ENCODE peak calls at places on chromosomes 12 and 14, in ten cellular contexts. One of them, this sample, is unnamed.

GRCh38 chr12:65853489-65854157 is 29.3 kb downstream of the HMGA2 start:
- DNase-seq in omental fat pad: no peak
- DNase-seq in AG04449: no peak
- DNase-seq in AG09319: no peak
- DNase-seq in GM04504: peak; percentile 37
- DNase-seq in activated B cell treated with CpG ODN at 0.5 μM for 24 hours: no peak
- DNase-seq in Caki2: no peak
- DNase-seq in neural crest cell: no peak
- DNase-seq in EL: peak; percentile 93
- DNase-seq in activated gamma-delta T cell: no peak
- DNase-seq in this sample: no peak

GRCh38 chr14:103204852-103205540 is 81.7 kb downstream of the TNFAIP2 start:
- DNase-seq in omental fat pad: no peak
- DNase-seq in AG04449: no peak
- DNase-seq in AG09319: no peak
- DNase-seq in GM04504: no peak
- DNase-seq in activated B cell treated with CpG ODN at 0.5 μM for 24 hours: no peak
- DNase-seq in Caki2: peak; percentile 11
- DNase-seq in neural crest cell: no peak
- DNase-seq in EL: no peak
- DNase-seq in activated gamma-delta T cell: no peak
- DNase-seq in this sample: no peak

GRCh38 chr14:81416981-81417380 is 16.9 kb upstream of the STON2 start:
- DNase-seq in omental fat pad: no peak
- DNase-seq in AG04449: no peak
- DNase-seq in AG09319: no peak
- DNase-seq in GM04504: no peak
- DNase-seq in activated B cell treated with CpG ODN at 0.5 μM for 24 hours: no peak
- DNase-seq in Caki2: no peak
- DNase-seq in neural crest cell: no peak
- DNase-seq in EL: no peak
- DNase-seq in activated gamma-delta T cell: no peak
- DNase-seq in this sample: no peak

GRCh38 chr14:89503458-89503996 is 86.5 kb upstream of the FOXN3 start:
- DNase-seq in omental fat pad: no peak
- DNase-seq in AG04449: no peak
- DNase-seq in AG09319: no peak
- DNase-seq in GM04504: no peak
- DNase-seq in activated B cell treated with CpG ODN at 0.5 μM for 24 hours: no peak
- DNase-seq in Caki2: no peak
- DNase-seq in neural crest cell: no peak
- DNase-seq in EL: no peak
- DNase-seq in activated gamma-delta T cell: no peak
- DNase-seq in this sample: no peak

GRCh38 chr12:62192486-62193250 is 67.5 kb upstream of the USP15 start:
- DNase-seq in omental fat pad: no peak
- DNase-seq in AG04449: peak; percentile 26
- DNase-seq in AG09319: peak; percentile 49
- DNase-seq in GM04504: peak; percentile 68
- DNase-seq in activated B cell treated with CpG ODN at 0.5 μM for 24 hours: peak; percentile 27
- DNase-seq in Caki2: peak; percentile 67
- DNase-seq in neural crest cell: peak; percentile 54
- DNase-seq in EL: peak; percentile 82
- DNase-seq in activated gamma-delta T cell: no peak
- DNase-seq in this sample: peak; percentile 37

GRCh38 chr12:93363854-93364297 is 13.8 kb upstream of the NUDT4 start:
- DNase-seq in omental fat pad: no peak
- DNase-seq in AG04449: no peak
- DNase-seq in AG09319: no peak
- DNase-seq in GM04504: no peak
- DNase-seq in activated B cell treated with CpG ODN at 0.5 μM for 24 hours: no peak
- DNase-seq in Caki2: no peak
- DNase-seq in neural crest cell: no peak
- DNase-seq in EL: no peak
- DNase-seq in activated gamma-delta T cell: no peak
- DNase-seq in this sample: no peak

GRCh38 chr14:91372680-91373495 is 44.7 kb downstream of the CCDC88C start:
- DNase-seq in omental fat pad: no peak
- DNase-seq in AG04449: no peak
- DNase-seq in AG09319: no peak
- DNase-seq in GM04504: no peak
- DNase-seq in activated B cell treated with CpG ODN at 0.5 μM for 24 hours: no peak
- DNase-seq in Caki2: no peak
- DNase-seq in neural crest cell: no peak
- DNase-seq in EL: no peak
- DNase-seq in activated gamma-delta T cell: peak; percentile 24
- DNase-seq in this sample: no peak

GRCh38 chr12:100295764-100296555 is 29.0 kb downstream of the SCYL2 start:
- DNase-seq in omental fat pad: no peak
- DNase-seq in AG04449: no peak
- DNase-seq in AG09319: no peak
- DNase-seq in GM04504: peak; percentile 20
- DNase-seq in activated B cell treated with CpG ODN at 0.5 μM for 24 hours: no peak
- DNase-seq in Caki2: no peak
- DNase-seq in neural crest cell: no peak
- DNase-seq in EL: peak; percentile 24
- DNase-seq in activated gamma-delta T cell: no peak
- DNase-seq in this sample: no peak

GRCh38 chr14:54901380-54902142 is 1.1 kb downstream of the GCH1 start:
- DNase-seq in omental fat pad: no peak
- DNase-seq in AG04449: no peak
- DNase-seq in AG09319: no peak
- DNase-seq in GM04504: no peak
- DNase-seq in activated B cell treated with CpG ODN at 0.5 μM for 24 hours: no peak
- DNase-seq in Caki2: no peak
- DNase-seq in neural crest cell: no peak
- DNase-seq in EL: peak; percentile 22
- DNase-seq in activated gamma-delta T cell: no peak
- DNase-seq in this sample: no peak

GRCh38 chr12:54040148-54040494 is 7.3 kb downstream of the HOXC5 start:
- DNase-seq in omental fat pad: no peak
- DNase-seq in AG04449: no peak
- DNase-seq in AG09319: no peak
- DNase-seq in GM04504: no peak
- DNase-seq in activated B cell treated with CpG ODN at 0.5 μM for 24 hours: no peak
- DNase-seq in Caki2: peak; percentile 21
- DNase-seq in neural crest cell: no peak
- DNase-seq in EL: no peak
- DNase-seq in activated gamma-delta T cell: no peak
- DNase-seq in this sample: no peak

GRCh38 chr12:120453977-120454376 is 7.7 kb downstream of the GATC start:
- DNase-seq in omental fat pad: no peak
- DNase-seq in AG04449: no peak
- DNase-seq in AG09319: no peak
- DNase-seq in GM04504: no peak
- DNase-seq in activated B cell treated with CpG ODN at 0.5 μM for 24 hours: no peak
- DNase-seq in Caki2: no peak
- DNase-seq in neural crest cell: no peak
- DNase-seq in EL: peak; percentile 32
- DNase-seq in activated gamma-delta T cell: no peak
- DNase-seq in this sample: no peak

GRCh38 chr12:96493101-96493500 is 3.7 kb downstream of the CFAP54 start:
- DNase-seq in omental fat pad: no peak
- DNase-seq in AG04449: no peak
- DNase-seq in AG09319: no peak
- DNase-seq in GM04504: no peak
- DNase-seq in activated B cell treated with CpG ODN at 0.5 μM for 24 hours: no peak
- DNase-seq in Caki2: no peak
- DNase-seq in neural crest cell: no peak
- DNase-seq in EL: peak; percentile 43
- DNase-seq in activated gamma-delta T cell: no peak
- DNase-seq in this sample: no peak

GRCh38 chr12:101707131-101707782 is 9.8 kb downstream of the CHPT1 start:
- DNase-seq in omental fat pad: no peak
- DNase-seq in AG04449: no peak
- DNase-seq in AG09319: no peak
- DNase-seq in GM04504: no peak
- DNase-seq in activated B cell treated with CpG ODN at 0.5 μM for 24 hours: no peak
- DNase-seq in Caki2: no peak
- DNase-seq in neural crest cell: no peak
- DNase-seq in EL: no peak
- DNase-seq in activated gamma-delta T cell: no peak
- DNase-seq in this sample: no peak

GRCh38 chr12:48995061-48995879 is 3.9 kb downstream of the DDN start:
- DNase-seq in omental fat pad: peak; percentile 55
- DNase-seq in AG04449: no peak
- DNase-seq in AG09319: no peak
- DNase-seq in GM04504: no peak
- DNase-seq in activated B cell treated with CpG ODN at 0.5 μM for 24 hours: no peak
- DNase-seq in Caki2: peak; percentile 70
- DNase-seq in neural crest cell: peak; percentile 88
- DNase-seq in EL: peak; percentile 83
- DNase-seq in activated gamma-delta T cell: no peak
- DNase-seq in this sample: peak; percentile 54

GRCh38 chr14:92613008-92613658 is 99.6 kb downstream of the RIN3 start:
- DNase-seq in omental fat pad: no peak
- DNase-seq in AG04449: no peak
- DNase-seq in AG09319: no peak
- DNase-seq in GM04504: no peak
- DNase-seq in activated B cell treated with CpG ODN at 0.5 μM for 24 hours: peak; percentile 58
- DNase-seq in Caki2: no peak
- DNase-seq in neural crest cell: peak; percentile 54
- DNase-seq in EL: peak; percentile 19
- DNase-seq in activated gamma-delta T cell: no peak
- DNase-seq in this sample: no peak

GRCh38 chr12:124457287-124458219 is 109.9 kb downstream of the NCOR2 start:
- DNase-seq in omental fat pad: peak; percentile 66
- DNase-seq in AG04449: no peak
- DNase-seq in AG09319: peak; percentile 68
- DNase-seq in GM04504: peak; percentile 66
- DNase-seq in activated B cell treated with CpG ODN at 0.5 μM for 24 hours: peak; percentile 60
- DNase-seq in Caki2: no peak
- DNase-seq in neural crest cell: peak; percentile 46
- DNase-seq in EL: peak; percentile 87
- DNase-seq in activated gamma-delta T cell: peak; percentile 54
- DNase-seq in this sample: peak; percentile 77

GRCh38 chr14:23093993-23094665 is 807 bp downstream of the ACIN1 start:
- DNase-seq in omental fat pad: no peak
- DNase-seq in AG04449: no peak
- DNase-seq in AG09319: no peak
- DNase-seq in GM04504: no peak
- DNase-seq in activated B cell treated with CpG ODN at 0.5 μM for 24 hours: no peak
- DNase-seq in Caki2: no peak
- DNase-seq in neural crest cell: no peak
- DNase-seq in EL: no peak
- DNase-seq in activated gamma-delta T cell: no peak
- DNase-seq in this sample: no peak

GRCh38 chr12:78269620-78270019 is 438.9 kb downstream of the NAV3 start:
- DNase-seq in omental fat pad: no peak
- DNase-seq in AG04449: no peak
- DNase-seq in AG09319: no peak
- DNase-seq in GM04504: no peak
- DNase-seq in activated B cell treated with CpG ODN at 0.5 μM for 24 hours: no peak
- DNase-seq in Caki2: no peak
- DNase-seq in neural crest cell: no peak
- DNase-seq in EL: no peak
- DNase-seq in activated gamma-delta T cell: no peak
- DNase-seq in this sample: no peak

GRCh38 chr14:57487771-57488170 is 5.9 kb downstream of the CCDC198 start:
- DNase-seq in omental fat pad: no peak
- DNase-seq in AG04449: no peak
- DNase-seq in AG09319: no peak
- DNase-seq in GM04504: no peak
- DNase-seq in activated B cell treated with CpG ODN at 0.5 μM for 24 hours: no peak
- DNase-seq in Caki2: peak; percentile 34
- DNase-seq in neural crest cell: no peak
- DNase-seq in EL: peak; percentile 8
- DNase-seq in activated gamma-delta T cell: no peak
- DNase-seq in this sample: no peak

GRCh38 chr12:52656616-52657015 is 4.6 kb upstream of the KRT2 start:
- DNase-seq in omental fat pad: no peak
- DNase-seq in AG04449: no peak
- DNase-seq in AG09319: no peak
- DNase-seq in GM04504: no peak
- DNase-seq in activated B cell treated with CpG ODN at 0.5 μM for 24 hours: no peak
- DNase-seq in Caki2: no peak
- DNase-seq in neural crest cell: no peak
- DNase-seq in EL: no peak
- DNase-seq in activated gamma-delta T cell: no peak
- DNase-seq in this sample: no peak

GRCh38 chr14:68911594-68912227 is 67.4 kb downstream of the ACTN1 start:
- DNase-seq in omental fat pad: peak; percentile 50
- DNase-seq in AG04449: no peak
- DNase-seq in AG09319: peak; percentile 49
- DNase-seq in GM04504: peak; percentile 45
- DNase-seq in activated B cell treated with CpG ODN at 0.5 μM for 24 hours: peak; percentile 37
- DNase-seq in Caki2: peak; percentile 50
- DNase-seq in neural crest cell: peak; percentile 87
- DNase-seq in EL: peak; percentile 81
- DNase-seq in activated gamma-delta T cell: no peak
- DNase-seq in this sample: peak; percentile 21

GRCh38 chr12:3998968-3999792 is 126.0 kb upstream of the PARP11 start:
- DNase-seq in omental fat pad: no peak
- DNase-seq in AG04449: no peak
- DNase-seq in AG09319: no peak
- DNase-seq in GM04504: no peak
- DNase-seq in activated B cell treated with CpG ODN at 0.5 μM for 24 hours: no peak
- DNase-seq in Caki2: no peak
- DNase-seq in neural crest cell: no peak
- DNase-seq in EL: no peak
- DNase-seq in activated gamma-delta T cell: no peak
- DNase-seq in this sample: no peak

GRCh38 chr14:89543420-89543790 is 126.4 kb upstream of the FOXN3 start:
- DNase-seq in omental fat pad: no peak
- DNase-seq in AG04449: no peak
- DNase-seq in AG09319: no peak
- DNase-seq in GM04504: no peak
- DNase-seq in activated B cell treated with CpG ODN at 0.5 μM for 24 hours: no peak
- DNase-seq in Caki2: no peak
- DNase-seq in neural crest cell: peak; percentile 44
- DNase-seq in EL: no peak
- DNase-seq in activated gamma-delta T cell: no peak
- DNase-seq in this sample: peak; percentile 14

GRCh38 chr12:132285991-132286681 is 43.3 kb downstream of the GALNT9 start:
- DNase-seq in omental fat pad: peak; percentile 64
- DNase-seq in AG04449: no peak
- DNase-seq in AG09319: no peak
- DNase-seq in GM04504: peak; percentile 3
- DNase-seq in activated B cell treated with CpG ODN at 0.5 μM for 24 hours: no peak
- DNase-seq in Caki2: peak; percentile 84
- DNase-seq in neural crest cell: no peak
- DNase-seq in EL: peak; percentile 56
- DNase-seq in activated gamma-delta T cell: no peak
- DNase-seq in this sample: no peak

GRCh38 chr12:96208801-96209534 is 14.8 kb downstream of the ELK3 start:
- DNase-seq in omental fat pad: no peak
- DNase-seq in AG04449: no peak
- DNase-seq in AG09319: no peak
- DNase-seq in GM04504: no peak
- DNase-seq in activated B cell treated with CpG ODN at 0.5 μM for 24 hours: peak; percentile 54
- DNase-seq in Caki2: no peak
- DNase-seq in neural crest cell: no peak
- DNase-seq in EL: no peak
- DNase-seq in activated gamma-delta T cell: no peak
- DNase-seq in this sample: peak; percentile 14

GRCh38 chr12:62785941-62786559 is 148.9 kb downstream of the PPM1H start:
- DNase-seq in omental fat pad: no peak
- DNase-seq in AG04449: peak; percentile 73
- DNase-seq in AG09319: no peak
- DNase-seq in GM04504: peak; percentile 93
- DNase-seq in activated B cell treated with CpG ODN at 0.5 μM for 24 hours: no peak
- DNase-seq in Caki2: peak; percentile 81
- DNase-seq in neural crest cell: no peak
- DNase-seq in EL: peak; percentile 92
- DNase-seq in activated gamma-delta T cell: no peak
- DNase-seq in this sample: no peak

GRCh38 chr12:2640281-2640680 is 154.5 kb upstream of the FKBP4 start:
- DNase-seq in omental fat pad: no peak
- DNase-seq in AG04449: no peak
- DNase-seq in AG09319: peak; percentile 38
- DNase-seq in GM04504: no peak
- DNase-seq in activated B cell treated with CpG ODN at 0.5 μM for 24 hours: no peak
- DNase-seq in Caki2: no peak
- DNase-seq in neural crest cell: no peak
- DNase-seq in EL: no peak
- DNase-seq in activated gamma-delta T cell: no peak
- DNase-seq in this sample: no peak

GRCh38 chr12:70507442-70507841 is 129.8 kb downstream of the PTPRB start:
- DNase-seq in omental fat pad: no peak
- DNase-seq in AG04449: no peak
- DNase-seq in AG09319: no peak
- DNase-seq in GM04504: no peak
- DNase-seq in activated B cell treated with CpG ODN at 0.5 μM for 24 hours: no peak
- DNase-seq in Caki2: peak; percentile 50
- DNase-seq in neural crest cell: no peak
- DNase-seq in EL: no peak
- DNase-seq in activated gamma-delta T cell: no peak
- DNase-seq in this sample: no peak